ENCODE peak calls at places on chromosomes 1 and 21, in eight cellular contexts. One of them, this sample, is unnamed.

GRCh38 chr21:33265664-33266049 is 510 bp upstream of the IL10RB start:
- DNase-seq in NCI-H1105: no peak
- DNase-seq in SK-N-SH: no peak
- DNase-seq in activated gamma-delta T cell treated with Interleukin-2 at 50 U/mL for 16 hours: no peak
- DNase-seq in left cardiac atrium: peak
- DNase-seq in NCI-H774: no peak
- DNase-seq in stimulated activated CD4-positive, alpha-beta T cell treated with anti-CD3 and anti-CD28 coated beads, Interleukin-4, amount 100 ng/mL, for 4 hours: no peak
- DNase-seq in WTC11: no peak
- DNase-seq in this sample: peak

GRCh38 chr1:75908717-75909152 is 23.5 kb downstream of the ASB17 start:
- DNase-seq in NCI-H774: no peak
- DNase-seq in activated gamma-delta T cell treated with Interleukin-2 at 50 U/mL for 16 hours: no peak
- DNase-seq in NCI-H1105: no peak
- DNase-seq in stimulated activated CD4-positive, alpha-beta T cell treated with anti-CD3 and anti-CD28 coated beads, Interleukin-4, amount 100 ng/mL, for 4 hours: no peak
- DNase-seq in left cardiac atrium: no peak
- DNase-seq in SK-N-SH: peak
- DNase-seq in WTC11: peak
- DNase-seq in this sample: peak

GRCh38 chr1:59903136-59903754 is 23.3 kb downstream of the CYP2J2 start:
- DNase-seq in SK-N-SH: peak
- DNase-seq in NCI-H774: no peak
- DNase-seq in WTC11: peak
- DNase-seq in left cardiac atrium: no peak
- DNase-seq in activated gamma-delta T cell treated with Interleukin-2 at 50 U/mL for 16 hours: no peak
- DNase-seq in NCI-H1105: no peak
- DNase-seq in stimulated activated CD4-positive, alpha-beta T cell treated with anti-CD3 and anti-CD28 coated beads, Interleukin-4, amount 100 ng/mL, for 4 hours: no peak
- DNase-seq in this sample: peak

GRCh38 chr1:222390181-222390580 is 157.7 kb downstream of the HHIPL2 start:
- DNase-seq in NCI-H1105: no peak
- DNase-seq in activated gamma-delta T cell treated with Interleukin-2 at 50 U/mL for 16 hours: no peak
- DNase-seq in NCI-H774: no peak
- DNase-seq in stimulated activated CD4-positive, alpha-beta T cell treated with anti-CD3 and anti-CD28 coated beads, Interleukin-4, amount 100 ng/mL, for 4 hours: no peak
- DNase-seq in left cardiac atrium: no peak
- DNase-seq in WTC11: no peak
- DNase-seq in SK-N-SH: no peak
- DNase-seq in this sample: no peak

GRCh38 chr1:38018864-38019343 is 6.4 kb downstream of the UTP11 start:
- DNase-seq in SK-N-SH: no peak
- DNase-seq in left cardiac atrium: no peak
- DNase-seq in activated gamma-delta T cell treated with Interleukin-2 at 50 U/mL for 16 hours: no peak
- DNase-seq in WTC11: no peak
- DNase-seq in NCI-H1105: no peak
- DNase-seq in NCI-H774: peak
- DNase-seq in stimulated activated CD4-positive, alpha-beta T cell treated with anti-CD3 and anti-CD28 coated beads, Interleukin-4, amount 100 ng/mL, for 4 hours: no peak
- DNase-seq in this sample: peak

GRCh38 chr1:31702836-31703404 is 897 bp downstream of the COL16A1 start:
- DNase-seq in WTC11: no peak
- DNase-seq in stimulated activated CD4-positive, alpha-beta T cell treated with anti-CD3 and anti-CD28 coated beads, Interleukin-4, amount 100 ng/mL, for 4 hours: no peak
- DNase-seq in NCI-H774: no peak
- DNase-seq in left cardiac atrium: no peak
- DNase-seq in activated gamma-delta T cell treated with Interleukin-2 at 50 U/mL for 16 hours: no peak
- DNase-seq in NCI-H1105: no peak
- DNase-seq in SK-N-SH: peak
- DNase-seq in this sample: no peak

GRCh38 chr1:53619811-53620619 is 118.9 kb downstream of the GLIS1 start:
- DNase-seq in activated gamma-delta T cell treated with Interleukin-2 at 50 U/mL for 16 hours: no peak
- DNase-seq in NCI-H1105: no peak
- DNase-seq in SK-N-SH: no peak
- DNase-seq in left cardiac atrium: no peak
- DNase-seq in stimulated activated CD4-positive, alpha-beta T cell treated with anti-CD3 and anti-CD28 coated beads, Interleukin-4, amount 100 ng/mL, for 4 hours: no peak
- DNase-seq in NCI-H774: no peak
- DNase-seq in WTC11: no peak
- DNase-seq in this sample: no peak

GRCh38 chr1:81833722-81834121 is 33.0 kb downstream of the ADGRL2 start:
- DNase-seq in activated gamma-delta T cell treated with Interleukin-2 at 50 U/mL for 16 hours: no peak
- DNase-seq in WTC11: no peak
- DNase-seq in left cardiac atrium: no peak
- DNase-seq in stimulated activated CD4-positive, alpha-beta T cell treated with anti-CD3 and anti-CD28 coated beads, Interleukin-4, amount 100 ng/mL, for 4 hours: no peak
- DNase-seq in SK-N-SH: no peak
- DNase-seq in NCI-H1105: no peak
- DNase-seq in NCI-H774: no peak
- DNase-seq in this sample: no peak

GRCh38 chr1:72050551-72050950 is 231.8 kb downstream of the NEGR1 start:
- DNase-seq in left cardiac atrium: no peak
- DNase-seq in WTC11: no peak
- DNase-seq in stimulated activated CD4-positive, alpha-beta T cell treated with anti-CD3 and anti-CD28 coated beads, Interleukin-4, amount 100 ng/mL, for 4 hours: no peak
- DNase-seq in activated gamma-delta T cell treated with Interleukin-2 at 50 U/mL for 16 hours: no peak
- DNase-seq in NCI-H774: no peak
- DNase-seq in SK-N-SH: no peak
- DNase-seq in NCI-H1105: no peak
- DNase-seq in this sample: no peak

This sample was measured in GM13976.